ENCODE peak calls at places on chromosomes 4 and X, in four cellular contexts. One of them, this sample, is unnamed.

GRCh38 chrX:40174594-40175415 is 77.0 kb upstream of the BCOR start:
- DNase-seq in bronchial epithelial cell: no peak
- DNase-seq in AG04450: no peak
- DNase-seq in fibroblast of pulmonary artery: peak; percentile 50
- DNase-seq in this sample: no peak

GRCh38 chr4:126405369-126405982 is 1090.7 kb downstream of the FAT4 start:
- DNase-seq in bronchial epithelial cell: peak; percentile 44
- DNase-seq in AG04450: no peak
- DNase-seq in fibroblast of pulmonary artery: peak; percentile 64
- DNase-seq in this sample: peak; percentile 47

GRCh38 chr4:3492741-3493719 is 29.9 kb downstream of the DOK7 start:
- DNase-seq in AG04450: no peak
- DNase-seq in bronchial epithelial cell: no peak
- DNase-seq in fibroblast of pulmonary artery: no peak
- DNase-seq in this sample: peak; percentile 4

GRCh38 chr4:46886711-46887110 is 22.3 kb downstream of the COX7B2 start:
- DNase-seq in fibroblast of pulmonary artery: peak; percentile 21
- DNase-seq in AG04450: no peak
- DNase-seq in bronchial epithelial cell: peak; percentile 9
- DNase-seq in this sample: peak; percentile 13

GRCh38 chr4:159012381-159012780 is 90.5 kb upstream of the RAPGEF2 start:
- DNase-seq in fibroblast of pulmonary artery: peak; percentile 29
- DNase-seq in AG04450: no peak
- DNase-seq in bronchial epithelial cell: peak; percentile 78
- DNase-seq in this sample: peak; percentile 51

GRCh38 chr4:70993181-70994068 is at the start of gene DCK:
- DNase-seq in bronchial epithelial cell: peak; percentile 69
- DNase-seq in AG04450: peak; percentile 73
- DNase-seq in fibroblast of pulmonary artery: peak; percentile 91
- DNase-seq in this sample: peak; percentile 85

GRCh38 chr4:2249526-2249991 is 7.6 kb upstream of the HAUS3 start:
- DNase-seq in bronchial epithelial cell: peak; percentile 13
- DNase-seq in fibroblast of pulmonary artery: no peak
- DNase-seq in AG04450: no peak
- DNase-seq in this sample: no peak

GRCh38 chrX:132958086-132958703 is at the start of gene HS6ST2:
- DNase-seq in bronchial epithelial cell: no peak
- DNase-seq in AG04450: no peak
- DNase-seq in fibroblast of pulmonary artery: no peak
- DNase-seq in this sample: no peak

GRCh38 chr4:3673716-3674478 is 92.3 kb upstream of the ADRA2C start:
- DNase-seq in AG04450: no peak
- DNase-seq in bronchial epithelial cell: no peak
- DNase-seq in fibroblast of pulmonary artery: no peak
- DNase-seq in this sample: no peak

GRCh38 chr4:184384056-184384809 is 90.1 kb downstream of the IRF2 start:
- DNase-seq in bronchial epithelial cell: peak; percentile 91
- DNase-seq in AG04450: peak; percentile 86
- DNase-seq in fibroblast of pulmonary artery: peak; percentile 97
- DNase-seq in this sample: peak; percentile 98

GRCh38 chr4:101114936-101115372 is 232.4 kb downstream of the PPP3CA start:
- DNase-seq in AG04450: no peak
- DNase-seq in fibroblast of pulmonary artery: peak; percentile 73
- DNase-seq in bronchial epithelial cell: peak; percentile 67
- DNase-seq in this sample: peak; percentile 65

GRCh38 chrX:45850775-45851433 is 650.2 kb upstream of the DIPK2B start:
- DNase-seq in bronchial epithelial cell: peak; percentile 24
- DNase-seq in fibroblast of pulmonary artery: peak; percentile 27
- DNase-seq in AG04450: no peak
- DNase-seq in this sample: peak; percentile 34

GRCh38 chr4:5788144-5788543 is 77.1 kb downstream of the EVC start:
- DNase-seq in fibroblast of pulmonary artery: no peak
- DNase-seq in bronchial epithelial cell: no peak
- DNase-seq in AG04450: no peak
- DNase-seq in this sample: no peak

GRCh38 chr4:106986486-106986885 is 49.6 kb downstream of the DKK2 start:
- DNase-seq in fibroblast of pulmonary artery: no peak
- DNase-seq in bronchial epithelial cell: peak; percentile 43
- DNase-seq in AG04450: no peak
- DNase-seq in this sample: peak; percentile 13

GRCh38 chr4:150302553-150302952 is 224.3 kb downstream of the DCLK2 start:
- DNase-seq in fibroblast of pulmonary artery: peak; percentile 98
- DNase-seq in AG04450: peak; percentile 93
- DNase-seq in bronchial epithelial cell: peak; percentile 94
- DNase-seq in this sample: peak; percentile 99

GRCh38 chrX:135194684-135195083 is 23.5 kb upstream of the CT55 start:
- DNase-seq in bronchial epithelial cell: no peak
- DNase-seq in AG04450: no peak
- DNase-seq in fibroblast of pulmonary artery: no peak
- DNase-seq in this sample: no peak

GRCh38 chr4:48963042-48963679 is 22.9 kb upstream of the CWH43 start:
- DNase-seq in fibroblast of pulmonary artery: peak; percentile 94
- DNase-seq in bronchial epithelial cell: peak; percentile 83
- DNase-seq in AG04450: peak; percentile 81
- DNase-seq in this sample: peak; percentile 94

GRCh38 chr4:152485726-152486276 is 50.1 kb downstream of the FBXW7 start:
- DNase-seq in bronchial epithelial cell: peak; percentile 91
- DNase-seq in fibroblast of pulmonary artery: peak; percentile 92
- DNase-seq in AG04450: peak; percentile 42
- DNase-seq in this sample: peak; percentile 76

GRCh38 chr4:138555107-138555506 is 313.0 kb upstream of the SLC7A11 start:
- DNase-seq in AG04450: no peak
- DNase-seq in bronchial epithelial cell: no peak
- DNase-seq in fibroblast of pulmonary artery: no peak
- DNase-seq in this sample: no peak

GRCh38 chrX:132749406-132749805 is 209.0 kb downstream of the HS6ST2 start:
- DNase-seq in fibroblast of pulmonary artery: no peak
- DNase-seq in bronchial epithelial cell: no peak
- DNase-seq in AG04450: no peak
- DNase-seq in this sample: no peak

GRCh38 chr4:3045500-3045850 is 28.9 kb downstream of the HTT-AS start:
- DNase-seq in bronchial epithelial cell: peak; percentile 16
- DNase-seq in AG04450: no peak
- DNase-seq in fibroblast of pulmonary artery: peak; percentile 65
- DNase-seq in this sample: peak; percentile 51

GRCh38 chr4:94516067-94516466 is 64.3 kb downstream of the PDLIM5 start:
- DNase-seq in AG04450: peak; percentile 64
- DNase-seq in fibroblast of pulmonary artery: peak; percentile 71
- DNase-seq in bronchial epithelial cell: peak; percentile 69
- DNase-seq in this sample: peak; percentile 53

GRCh38 chrX:45143455-45143854 is 57.2 kb downstream of the DIPK2B start:
- DNase-seq in AG04450: no peak
- DNase-seq in fibroblast of pulmonary artery: no peak
- DNase-seq in bronchial epithelial cell: no peak
- DNase-seq in this sample: no peak

GRCh38 chr4:95355021-95355420 is 193.8 kb downstream of the UNC5C start:
- DNase-seq in fibroblast of pulmonary artery: no peak
- DNase-seq in AG04450: no peak
- DNase-seq in bronchial epithelial cell: no peak
- DNase-seq in this sample: peak; percentile 3

GRCh38 chr4:110586137-110586850 is 36.6 kb downstream of the PITX2 start:
- DNase-seq in AG04450: peak; percentile 2
- DNase-seq in bronchial epithelial cell: peak; percentile 69
- DNase-seq in fibroblast of pulmonary artery: peak; percentile 76
- DNase-seq in this sample: peak; percentile 77

GRCh38 chrX:23742693-23743622 is at the start of gene ACOT9:
- DNase-seq in fibroblast of pulmonary artery: peak; percentile 97
- DNase-seq in bronchial epithelial cell: peak; percentile 87
- DNase-seq in AG04450: peak; percentile 89
- DNase-seq in this sample: peak; percentile 95
- H3K4me3 ChIP-seq in fibroblast of pulmonary artery: peak within 1 kb of the TSS; percentile 68
- H3K4me3 ChIP-seq in bronchial epithelial cell: peak within 1 kb of the TSS; percentile 74
- H3K4me3 ChIP-seq in AG04450: peak within 1 kb of the TSS; percentile 75
- H3K4me3 ChIP-seq in this sample: peak within 1 kb of the TSS; percentile 75

DNA sequence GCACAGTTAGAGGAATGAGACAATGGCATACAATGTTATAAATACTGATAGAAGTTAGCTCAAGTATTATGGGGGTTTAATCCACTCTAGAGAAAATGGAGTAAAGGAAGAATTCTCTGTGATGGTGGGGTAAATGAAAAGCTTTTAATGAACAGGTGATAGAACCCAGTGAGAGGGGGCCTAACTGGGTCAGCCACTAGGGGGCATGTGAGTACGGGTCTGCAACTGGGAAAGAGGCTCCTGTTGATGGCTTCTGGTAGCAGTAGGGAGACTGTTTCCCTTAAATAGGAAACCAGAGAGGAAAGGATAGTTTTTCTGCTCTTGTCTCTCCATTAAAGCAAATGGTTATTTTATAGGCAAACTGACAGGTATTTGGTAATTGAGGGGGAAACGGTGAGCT is 132.8 kb upstream of the GPR101 start:
- DNase-seq in bronchial epithelial cell: peak; percentile 3
- DNase-seq in AG04450: no peak
- DNase-seq in fibroblast of pulmonary artery: no peak
- DNase-seq in this sample: no peak
- TF ChIP-seq CTCF in bronchial epithelial cell: peak; percentile 60
- TF ChIP-seq CTCF in AG04450: no peak
- TF ChIP-seq CTCF in fibroblast of pulmonary artery: no peak
- TF ChIP-seq CTCF in this sample: no peak

GRCh38 chrX:13024911-13025454 is 19.4 kb downstream of the FAM9C start:
- DNase-seq in bronchial epithelial cell: no peak
- DNase-seq in fibroblast of pulmonary artery: no peak
- DNase-seq in AG04450: no peak
- DNase-seq in this sample: no peak

GRCh38 chrX:13029831-13030771 is 14.3 kb downstream of the FAM9C start:
- DNase-seq in bronchial epithelial cell: no peak
- DNase-seq in fibroblast of pulmonary artery: peak; percentile 29
- DNase-seq in AG04450: no peak
- DNase-seq in this sample: no peak

GRCh38 chrX:13029341-13029740 is 15.1 kb downstream of the FAM9C start:
- DNase-seq in bronchial epithelial cell: peak; percentile 32
- DNase-seq in fibroblast of pulmonary artery: peak; percentile 48
- DNase-seq in AG04450: no peak
- DNase-seq in this sample: peak; percentile 39

GRCh38 chrX:13026877-13027652 is 17.4 kb downstream of the FAM9C start:
- DNase-seq in fibroblast of pulmonary artery: no peak
- DNase-seq in bronchial epithelial cell: no peak
- DNase-seq in AG04450: no peak
- DNase-seq in this sample: no peak

GRCh38 chrX:13028871-13029336 is 15.5 kb downstream of the FAM9C start:
- DNase-seq in bronchial epithelial cell: peak; percentile 62
- DNase-seq in AG04450: no peak
- DNase-seq in fibroblast of pulmonary artery: no peak
- DNase-seq in this sample: no peak
- H3K4me3 ChIP-seq in bronchial epithelial cell: no peak overlapping the region
- H3K4me3 ChIP-seq in AG04450: no peak overlapping the region
- H3K4me3 ChIP-seq in fibroblast of pulmonary artery: no peak overlapping the region
- H3K4me3 ChIP-seq in this sample: no peak overlapping the region

DNA sequence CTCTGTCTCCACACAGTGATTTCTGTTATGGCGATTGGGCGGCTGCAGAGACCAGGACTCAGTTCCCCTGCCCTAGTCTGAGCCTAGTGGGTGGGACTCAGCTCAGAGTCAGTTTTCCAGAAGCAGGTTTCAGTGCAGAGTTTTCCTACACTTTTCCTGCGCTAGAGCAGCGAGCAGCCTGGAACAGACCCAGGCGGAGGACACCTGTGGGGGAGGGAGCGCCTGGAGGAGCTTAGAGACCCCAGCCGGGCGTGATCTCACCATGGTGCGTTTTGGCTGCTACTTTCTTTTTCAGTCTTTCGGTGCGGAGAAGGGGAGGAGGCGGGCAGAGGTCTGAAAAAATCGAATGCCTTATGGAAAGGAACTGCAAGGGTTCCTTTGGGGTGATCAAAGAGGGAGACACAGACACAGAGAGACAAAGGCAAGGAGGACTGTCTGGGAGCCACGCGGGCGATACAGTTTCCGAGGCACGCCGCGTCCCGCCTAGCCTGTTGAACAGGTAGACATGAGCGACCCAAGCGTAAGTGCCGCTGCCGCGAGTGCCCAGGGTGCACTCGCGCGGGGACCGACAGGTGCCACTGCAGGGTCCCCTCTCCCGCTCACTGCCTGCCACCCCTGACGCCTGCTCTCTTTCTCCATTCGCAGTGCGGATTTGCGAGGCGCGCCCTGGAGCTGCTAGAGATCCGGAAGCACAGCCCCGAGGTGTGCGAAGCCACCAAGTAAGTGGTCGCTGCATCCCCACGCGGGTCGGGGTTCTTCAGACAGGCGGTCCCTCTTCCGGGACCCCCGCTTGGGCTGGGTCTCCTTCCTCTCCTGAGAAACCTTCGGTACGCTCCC is at the start of gene GUCY1A1:
- DNase-seq in fibroblast of pulmonary artery: peak; percentile 7
- DNase-seq in AG04450: no peak
- DNase-seq in bronchial epithelial cell: no peak
- DNase-seq in this sample: peak; percentile 8
- TF ChIP-seq CTCF in fibroblast of pulmonary artery: no peak
- TF ChIP-seq CTCF in AG04450: no peak
- TF ChIP-seq CTCF in bronchial epithelial cell: peak; percentile 8
- TF ChIP-seq CTCF in this sample: no peak

GRCh38 chr4:103918214-103918613 is 198.4 kb upstream of the TACR3 start:
- DNase-seq in AG04450: no peak
- DNase-seq in bronchial epithelial cell: no peak
- DNase-seq in fibroblast of pulmonary artery: no peak
- DNase-seq in this sample: no peak
- H3K4me3 ChIP-seq in AG04450: no peak overlapping the region
- H3K4me3 ChIP-seq in bronchial epithelial cell: no peak overlapping the region
- H3K4me3 ChIP-seq in fibroblast of pulmonary artery: no peak overlapping the region
- H3K4me3 ChIP-seq in this sample: no peak overlapping the region

GRCh38 chrX:32010157-32010656 is 938.4 kb upstream of the FTHL17 start:
- DNase-seq in fibroblast of pulmonary artery: no peak
- DNase-seq in AG04450: no peak
- DNase-seq in bronchial epithelial cell: no peak
- DNase-seq in this sample: no peak

GRCh38 chrX:32016195-32016594 is 944.4 kb upstream of the FTHL17 start:
- DNase-seq in fibroblast of pulmonary artery: no peak
- DNase-seq in bronchial epithelial cell: no peak
- DNase-seq in AG04450: no peak
- DNase-seq in this sample: no peak

DNA sequence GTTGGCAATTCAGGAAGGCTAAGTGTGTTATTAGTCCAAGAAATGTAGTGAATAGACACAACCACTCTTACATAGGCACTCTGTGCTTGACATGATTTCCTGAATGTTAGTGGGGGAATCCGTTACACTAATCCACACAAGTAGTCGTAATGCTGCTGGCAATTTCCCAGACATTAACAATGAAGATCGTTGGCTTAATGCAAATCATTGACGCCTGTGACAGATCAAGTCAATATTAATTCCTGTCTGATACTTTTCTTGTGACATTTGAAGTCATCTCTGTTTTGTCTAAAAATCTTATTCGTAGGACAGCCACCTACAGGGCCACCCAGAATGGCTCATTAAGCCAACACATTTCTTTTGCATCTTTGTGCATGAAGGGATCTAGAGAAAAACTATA is 939.1 kb upstream of the FTHL17 start:
- DNase-seq in bronchial epithelial cell: no peak
- DNase-seq in fibroblast of pulmonary artery: no peak
- DNase-seq in AG04450: no peak
- DNase-seq in this sample: no peak
- TF ChIP-seq CTCF in bronchial epithelial cell: no peak
- TF ChIP-seq CTCF in fibroblast of pulmonary artery: no peak
- TF ChIP-seq CTCF in AG04450: no peak
- TF ChIP-seq CTCF in this sample: no peak

DNA sequence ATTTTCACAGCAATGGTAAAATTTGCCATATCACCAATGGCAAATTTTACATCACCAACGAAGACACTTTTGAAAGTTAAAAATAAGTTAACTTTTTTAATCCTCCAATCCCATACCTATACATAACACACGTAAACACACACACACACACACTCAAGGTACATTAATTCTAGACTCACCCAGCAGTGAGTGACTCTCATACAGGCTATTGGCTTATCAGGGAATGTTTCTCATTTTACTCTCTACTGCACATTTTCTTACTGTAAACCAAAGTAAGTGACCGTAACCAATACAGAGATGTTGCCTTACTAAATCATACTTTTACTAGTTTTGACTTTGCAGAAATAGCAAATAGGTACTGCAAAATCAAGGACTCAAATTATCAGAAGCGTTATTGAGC is 2.3 kb downstream of the VEGFC start:
- DNase-seq in AG04450: no peak
- DNase-seq in bronchial epithelial cell: peak; percentile 43
- DNase-seq in fibroblast of pulmonary artery: no peak
- DNase-seq in this sample: peak; percentile 45
- H3K4me3 ChIP-seq in AG04450: peak overlapping the region; percentile 85
- H3K4me3 ChIP-seq in bronchial epithelial cell: no peak overlapping the region
- H3K4me3 ChIP-seq in fibroblast of pulmonary artery: peak overlapping the region; percentile 85
- H3K4me3 ChIP-seq in this sample: peak overlapping the region; percentile 88

This sample was measured in fibroblast of the aortic adventitia.